ENCODE peak calls at places on chromosome 22, in five cellular contexts. S, P, H, J and K are unnamed samples.

GRCh38 chr22:32877196-32877595 is 75.7 kb downstream of the TIMP3 start:
- DNase-seq in S (no peak), P (no peak), H (no peak), J (no peak), K (no peak)

GRCh38 chr22:38462960-38463784 is 4.7 kb upstream of the KDELR3 start:
- DNase-seq in S (no peak), P (no peak), H (peak; percentile 44), J (no peak), K (no peak)

GRCh38 chr22:25525376-25525775 is 39.1 kb upstream of the GRK3 start:
- DNase-seq in S (no peak), P (no peak), H (no peak), J (no peak), K (no peak)

GRCh38 chr22:42296381-42296853 is 26.0 kb upstream of the TCF20 start:
- DNase-seq in S (peak; percentile 66), P (peak; percentile 91), H (no peak), J (peak; percentile 50), K (no peak)

GRCh38 chr22:48576333-48577013 is 1251.2 kb downstream of the BRD1 start:
- DNase-seq in S (peak; percentile 32), P (peak; percentile 10), H (peak; percentile 2), J (no peak), K (no peak)

GRCh38 chr22:41762980-41763779 is 37.3 kb upstream of the CCDC134 start:
- DNase-seq in S (peak; percentile 45), P (peak; percentile 92), H (peak; percentile 32), J (peak; percentile 44), K (no peak)

GRCh38 chr22:36775966-36776669 is at the start of gene IFT27:
- DNase-seq in S (peak; percentile 100), P (peak; percentile 100), H (peak; percentile 100), J (peak; percentile 99), K (peak; percentile 100)

GRCh38 chr22:29798801-29799200 is 31.6 kb downstream of the UQCR10 start:
- DNase-seq in S (no peak), P (no peak), H (no peak), J (no peak), K (peak; percentile 56)

GRCh38 chr22:37162221-37163095 is 12.7 kb upstream of the IL2RB start:
- DNase-seq in S (peak; percentile 83), P (no peak), H (no peak), J (peak; percentile 49), K (no peak)

GRCh38 chr22:49432211-49432905 is 395.3 kb downstream of the BRD1 start:
- DNase-seq in S (no peak), P (no peak), H (no peak), J (no peak), K (no peak)

GRCh38 chr22:17878970-17879369 is 104.7 kb upstream of the BID start:
- DNase-seq in S (no peak), P (no peak), H (no peak), J (no peak), K (no peak)

GRCh38 chr22:27470169-27470772 is 331.3 kb downstream of the MN1 start:
- DNase-seq in S (no peak), P (no peak), H (no peak), J (no peak), K (no peak)

GRCh38 chr22:22531770-22532546 is 11.9 kb upstream of the ZNF280A start:
- DNase-seq in S (no peak), P (no peak), H (no peak), J (no peak), K (no peak)

GRCh38 chr22:22943521-22944267 is 56.1 kb downstream of the IGLL5 start:
- DNase-seq in S (peak; percentile 60), P (no peak), H (no peak), J (peak; percentile 7), K (no peak)

GRCh38 chr22:49767355-49768062 is 60.2 kb downstream of the BRD1 start:
- DNase-seq in S (peak; percentile 29), P (peak; percentile 53), H (peak; percentile 62), J (peak; percentile 13), K (peak; percentile 14)

GRCh38 chr22:29003975-29004646 is 57.5 kb downstream of the C22orf31 start:
- DNase-seq in S (no peak), P (peak; percentile 80), H (no peak), J (no peak), K (peak; percentile 60)

GRCh38 chr22:38981659-38982007 is 514 bp upstream of the APOBEC3B start:
- DNase-seq in S (no peak), P (no peak), H (no peak), J (no peak), K (no peak)

GRCh38 chr22:26534166-26534855 is 22.0 kb upstream of the TFIP11 start:
- DNase-seq in S (no peak), P (no peak), H (no peak), J (no peak), K (no peak)

GRCh38 chr22:24474649-24475048 is 20.5 kb upstream of the UPB1 start:
- DNase-seq in S (no peak), P (no peak), H (peak; percentile 32), J (no peak), K (no peak)